ENCODE peak calls at places on chromosome 21, in four cellular contexts. Z, F, T and B are unnamed samples.

GRCh38 chr21:35575280-35575915 is 484.9 kb downstream of the SETD4 start:
- DNase-seq in Z (no peak), F (no peak), T (no peak), B (no peak)

GRCh38 chr21:25963186-25963585 is 207.4 kb downstream of the APP start:
- DNase-seq in Z (peak), F (peak), T (no peak), B (no peak)

GRCh38 chr21:41622201-41622600 is 114.2 kb upstream of the TMPRSS2 start:
- DNase-seq in Z (no peak), F (no peak), T (no peak), B (no peak)

GRCh38 chr21:36854391-36854790 is 112.1 kb downstream of the HLCS start:
- DNase-seq in Z (peak), F (no peak), T (peak), B (peak)

GRCh38 chr21:16789636-16790035 is 723.2 kb upstream of the CXADR start:
- DNase-seq in Z (no peak), F (no peak), T (no peak), B (no peak)

GRCh38 chr21:33157303-33157702 is 72.4 kb upstream of the IFNAR2 start:
- DNase-seq in Z (no peak), F (no peak), T (no peak), B (peak)

GRCh38 chr21:31663584-31664249 is 4.2 kb downstream of the SOD1 start:
- DNase-seq in Z (no peak), F (no peak), T (no peak), B (no peak)

GRCh38 chr21:41133896-41134522 is 34.0 kb upstream of the BACE2 start:
- DNase-seq in Z (peak), F (no peak), T (peak), B (peak)

GRCh38 chr21:15221799-15222386 is 157.1 kb upstream of the NRIP1 start:
- DNase-seq in Z (peak), F (peak), T (peak), B (peak)

GRCh38 chr21:31509108-31510017 is 150.1 kb upstream of the SOD1 start:
- DNase-seq in Z (peak), F (no peak), T (no peak), B (peak)

GRCh38 chr21:15729674-15730483 is at the start of gene USP25:
- DNase-seq in Z (peak), F (peak), T (peak), B (peak)

GRCh38 chr21:41048636-41049035 is 119.3 kb upstream of the BACE2 start:
- DNase-seq in Z (no peak), F (no peak), T (no peak), B (no peak)

GRCh38 chr21:34073749-34074282 is 438 bp downstream of the MRPS6 start:
- DNase-seq in Z (no peak), F (no peak), T (peak), B (peak)

GRCh38 chr21:34129039-34129891 is 55.9 kb downstream of the MRPS6 start:
- DNase-seq in Z (no peak), F (peak), T (peak), B (no peak)

GRCh38 chr21:27813750-27814149 is 846.9 kb upstream of the ADAMTS5 start:
- DNase-seq in Z (no peak), F (no peak), T (no peak), B (no peak)

GRCh38 chr21:36193200-36193599 is 36.6 kb downstream of the DOP1B start:
- DNase-seq in Z (no peak), F (no peak), T (no peak), B (no peak)

GRCh38 chr21:37665230-37666024 is 250.8 kb downstream of the KCNJ6 start:
- DNase-seq in Z (no peak), F (no peak), T (no peak), B (no peak)

GRCh38 chr21:35637431-35637830 is 422.9 kb downstream of the SETD4 start:
- DNase-seq in Z (no peak), F (peak), T (peak), B (no peak)

GRCh38 chr21:44286086-44286715 is 525 bp downstream of the AIRE start:
- DNase-seq in Z (no peak), F (no peak), T (no peak), B (no peak)
- TF ChIP-seq POLR2A in Z (no peak), F (no peak), T (no peak), B (no peak)

DNA sequence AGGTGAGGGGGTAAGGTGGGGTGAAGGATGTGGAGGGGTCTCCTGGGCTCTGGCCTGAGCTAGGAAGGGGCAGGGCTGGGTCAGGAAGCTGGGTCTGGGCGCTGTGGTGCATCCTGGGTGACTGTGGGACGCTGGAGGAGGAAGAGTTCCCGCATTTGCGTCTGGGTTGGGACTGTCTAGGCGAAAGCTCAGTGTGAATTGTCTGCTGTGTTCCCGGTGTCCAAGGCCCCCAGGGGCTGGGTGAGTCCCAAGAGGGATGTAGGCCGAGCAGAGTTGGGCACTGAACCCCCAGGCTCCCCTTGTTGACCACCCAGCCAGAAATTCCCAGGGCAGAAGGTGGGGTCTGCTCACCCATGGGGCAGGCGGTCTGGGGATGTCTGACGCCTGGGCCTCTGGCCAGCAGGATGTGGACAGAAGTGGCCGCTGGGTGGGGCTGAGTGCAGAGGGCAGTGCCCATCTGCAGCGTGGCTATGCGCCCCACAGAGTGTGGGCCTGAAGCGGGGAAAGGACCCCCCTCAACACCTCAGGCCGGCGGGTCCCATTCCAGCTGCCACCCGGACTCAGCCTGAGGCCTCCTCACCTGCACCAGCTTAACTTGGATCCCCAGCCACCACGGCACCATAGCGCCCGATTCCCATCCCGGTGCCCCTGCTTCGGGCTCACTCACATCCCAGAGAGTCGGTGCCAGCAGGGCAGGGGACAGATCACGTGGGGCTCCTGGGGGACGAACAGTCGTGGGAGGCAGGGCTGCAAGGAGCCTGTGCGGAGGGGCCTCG is 36.9 kb upstream of the POFUT2 start:
- DNase-seq in Z (peak), F (peak), T (peak), B (no peak)
- TF ChIP-seq CTCF in Z (peak), F (no peak), T (no peak), B (no peak)

GRCh38 chr21:45322960-45323461 is 35.3 kb upstream of the POFUT2 start:
- DNase-seq in Z (peak), F (peak), T (no peak), B (peak)

GRCh38 chr21:45323487-45324380 is 36.0 kb upstream of the POFUT2 start:
- DNase-seq in Z (no peak), F (peak), T (no peak), B (no peak)

GRCh38 chr21:45320261-45320990 is 32.7 kb upstream of the POFUT2 start:
- DNase-seq in Z (no peak), F (peak), T (no peak), B (no peak)

GRCh38 chr21:45320991-45321656 is 33.4 kb upstream of the POFUT2 start:
- DNase-seq in Z (no peak), F (no peak), T (no peak), B (no peak)

GRCh38 chr21:45322231-45322959 is 34.7 kb upstream of the POFUT2 start:
- DNase-seq in Z (no peak), F (peak), T (no peak), B (no peak)
- TF ChIP-seq POLR2A in Z (no peak), F (no peak), T (no peak), B (no peak)

DNA sequence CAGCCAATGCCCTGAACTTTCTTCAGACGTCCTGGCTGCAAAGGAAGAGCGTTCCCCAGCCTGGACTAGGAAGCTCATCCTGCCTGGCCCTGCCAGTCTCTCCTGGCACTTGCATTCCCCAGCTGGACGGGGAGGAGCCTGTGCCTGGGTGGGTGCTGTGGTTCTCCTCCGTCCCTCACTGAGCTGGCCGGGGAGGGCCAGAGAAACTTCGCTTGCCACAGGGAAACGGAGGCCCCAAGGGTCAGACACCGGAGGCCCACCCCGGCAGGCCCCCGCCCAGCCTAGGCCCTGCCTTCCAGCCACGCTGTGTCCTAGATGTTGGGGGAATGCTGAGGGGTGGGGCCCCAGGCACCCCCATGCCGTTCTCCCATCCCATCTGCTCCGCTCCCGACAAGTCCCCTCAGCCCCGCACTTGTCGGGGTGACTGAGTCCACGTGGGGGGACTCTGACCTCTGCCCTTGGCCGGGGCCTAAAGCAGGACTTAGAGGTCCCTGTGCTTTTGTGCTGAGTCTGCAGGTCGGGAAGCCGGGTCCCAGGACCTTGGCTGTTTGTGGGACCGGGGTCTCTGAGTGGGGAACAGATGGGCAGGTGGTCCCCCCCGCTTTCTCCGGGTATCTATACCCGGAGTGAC is 4.8 kb downstream of the FTCD start:
- DNase-seq in Z (no peak), F (no peak), T (peak), B (no peak)
- TF ChIP-seq CTCF in Z (no peak), F (no peak), T (no peak), B (no peak)

GRCh38 chr21:39869141-39869818 is 2.0 kb downstream of the PCP4 start:
- DNase-seq in Z (no peak), F (no peak), T (no peak), B (no peak)

GRCh38 chr21:39866093-39866492 is 1.1 kb upstream of the PCP4 start:
- DNase-seq in Z (no peak), F (no peak), T (no peak), B (no peak)

GRCh38 chr21:39863111-39863510 is 4.1 kb upstream of the PCP4 start:
- DNase-seq in Z (no peak), F (peak), T (no peak), B (no peak)

GRCh38 chr21:39867198-39867650 is at the start of gene PCP4:
- DNase-seq in Z (peak), F (peak), T (peak), B (peak)
- TF ChIP-seq POLR2A in Z (no peak), F (no peak), T (no peak), B (no peak)